ENCODE peak calls at places on chromosomes 3 and 15, in four cellular contexts. One of them, this sample, is unnamed.
A peak's percentile ranks its signal among the peaks of the same experiment; 100 is the strongest.

GRCh38 chr3:12363397-12364195 is 74.7 kb downstream of the PPARG start:
- DNase-seq in GM10248: no peak
- DNase-seq in astrocyte of the cerebellum: peak; percentile 82
- DNase-seq in MM.1S: no peak
- DNase-seq in this sample: no peak

GRCh38 chr15:38398134-38398533 is 55.8 kb upstream of the FAM98B start:
- DNase-seq in GM10248: no peak
- DNase-seq in astrocyte of the cerebellum: peak; percentile 99
- DNase-seq in MM.1S: no peak
- DNase-seq in this sample: peak; percentile 89

GRCh38 chr3:188369526-188369925 is 215.6 kb downstream of the LPP start:
- DNase-seq in GM10248: no peak
- DNase-seq in astrocyte of the cerebellum: no peak
- DNase-seq in MM.1S: no peak
- DNase-seq in this sample: no peak

GRCh38 chr3:99777708-99778107 is 40.0 kb upstream of the CMSS1 start:
- DNase-seq in GM10248: no peak
- DNase-seq in astrocyte of the cerebellum: no peak
- DNase-seq in MM.1S: no peak
- DNase-seq in this sample: no peak

GRCh38 chr15:44729394-44729913 is 6.9 kb upstream of the TRIM69 start:
- DNase-seq in GM10248: no peak
- DNase-seq in astrocyte of the cerebellum: no peak
- DNase-seq in MM.1S: peak; percentile 53
- DNase-seq in this sample: no peak

GRCh38 chr15:68537097-68537496 is 41.7 kb upstream of the CORO2B start:
- DNase-seq in GM10248: no peak
- DNase-seq in astrocyte of the cerebellum: no peak
- DNase-seq in MM.1S: no peak
- DNase-seq in this sample: no peak

GRCh38 chr3:126342991-126343661 is 14.1 kb downstream of the KLF15 start:
- DNase-seq in GM10248: no peak
- DNase-seq in astrocyte of the cerebellum: no peak
- DNase-seq in MM.1S: no peak
- DNase-seq in this sample: no peak

GRCh38 chr3:19149388-19149787 is 1.1 kb downstream of the KCNH8 start:
- DNase-seq in GM10248: peak; percentile 12
- DNase-seq in astrocyte of the cerebellum: peak; percentile 49
- DNase-seq in MM.1S: peak; percentile 60
- DNase-seq in this sample: no peak

GRCh38 chr3:52521881-52522650 is 11.6 kb downstream of the NT5DC2 start:
- DNase-seq in GM10248: no peak
- DNase-seq in astrocyte of the cerebellum: no peak
- DNase-seq in MM.1S: no peak
- DNase-seq in this sample: no peak

GRCh38 chr3:76028816-76029215 is 243.5 kb upstream of the ZNF717 start:
- DNase-seq in GM10248: no peak
- DNase-seq in astrocyte of the cerebellum: peak; percentile 38
- DNase-seq in MM.1S: no peak
- DNase-seq in this sample: no peak

GRCh38 chr3:25725810-25726209 is 57.4 kb downstream of the NGLY1 start:
- DNase-seq in GM10248: no peak
- DNase-seq in astrocyte of the cerebellum: no peak
- DNase-seq in MM.1S: no peak
- DNase-seq in this sample: no peak

GRCh38 chr3:187677604-187678003 is 7.4 kb upstream of the SST start:
- DNase-seq in GM10248: no peak
- DNase-seq in astrocyte of the cerebellum: no peak
- DNase-seq in MM.1S: no peak
- DNase-seq in this sample: no peak

GRCh38 chr3:149783576-149783975 is 8.8 kb downstream of the ANKUB1 start:
- DNase-seq in GM10248: no peak
- DNase-seq in astrocyte of the cerebellum: peak; percentile 81
- DNase-seq in MM.1S: no peak
- DNase-seq in this sample: peak; percentile 24

GRCh38 chr3:107367353-107367752 is 9.9 kb upstream of the CCDC54 start:
- DNase-seq in GM10248: no peak
- DNase-seq in astrocyte of the cerebellum: peak; percentile 57
- DNase-seq in MM.1S: no peak
- DNase-seq in this sample: peak; percentile 27

GRCh38 chr3:125212096-125212508 is 446 bp downstream of the SLC12A8 start:
- DNase-seq in GM10248: no peak
- DNase-seq in astrocyte of the cerebellum: no peak
- DNase-seq in MM.1S: no peak
- DNase-seq in this sample: no peak

GRCh38 chr3:52221563-52222318 is 3.7 kb downstream of the TLR9 start:
- DNase-seq in GM10248: no peak
- DNase-seq in astrocyte of the cerebellum: no peak
- DNase-seq in MM.1S: no peak
- DNase-seq in this sample: no peak

GRCh38 chr3:159762238-159762637 is 226.4 kb upstream of the IL12A start:
- DNase-seq in GM10248: no peak
- DNase-seq in astrocyte of the cerebellum: no peak
- DNase-seq in MM.1S: no peak
- DNase-seq in this sample: peak; percentile 20

GRCh38 chr15:46251873-46252272 is 617.0 kb downstream of the SQOR start:
- DNase-seq in GM10248: no peak
- DNase-seq in astrocyte of the cerebellum: no peak
- DNase-seq in MM.1S: no peak
- DNase-seq in this sample: no peak

GRCh38 chr15:58457466-58457965 is 25.7 kb downstream of the LIPC start:
- DNase-seq in GM10248: peak; percentile 65
- DNase-seq in astrocyte of the cerebellum: no peak
- DNase-seq in MM.1S: no peak
- DNase-seq in this sample: peak; percentile 62

GRCh38 chr15:70056091-70056680 is 41.5 kb downstream of the TLE3 start:
- DNase-seq in GM10248: no peak
- DNase-seq in astrocyte of the cerebellum: no peak
- DNase-seq in MM.1S: no peak
- DNase-seq in this sample: no peak

DNA sequence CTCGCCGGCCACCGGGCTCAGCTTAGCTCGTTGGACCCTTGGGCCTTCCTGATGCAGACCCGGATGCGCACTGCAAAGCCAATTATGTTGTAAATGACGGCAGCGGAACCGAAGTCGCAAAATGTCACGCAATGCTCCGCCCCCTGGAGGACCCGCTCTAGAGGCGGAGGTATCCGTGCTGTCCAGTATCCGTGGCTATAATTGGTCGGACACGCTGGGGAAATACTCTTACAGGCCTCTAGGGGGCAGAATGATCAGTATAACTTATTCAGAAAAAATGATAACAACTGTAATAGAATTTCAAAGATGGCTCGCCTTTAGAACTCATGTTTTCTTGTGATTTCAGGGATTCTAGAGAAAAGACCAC is at the start of gene PRR23B:
- DNase-seq in GM10248: no peak
- DNase-seq in astrocyte of the cerebellum: no peak
- DNase-seq in MM.1S: no peak
- DNase-seq in this sample: no peak
- TF ChIP-seq CTCF in GM10248: no peak
- TF ChIP-seq CTCF in astrocyte of the cerebellum: no peak
- TF ChIP-seq CTCF in MM.1S: peak; percentile 15
- TF ChIP-seq CTCF in this sample: peak; percentile 15

GRCh38 chr3:56858331-56858730 is 56.6 kb upstream of the ARHGEF3 start:
- DNase-seq in GM10248: no peak
- DNase-seq in astrocyte of the cerebellum: no peak
- DNase-seq in MM.1S: no peak
- DNase-seq in this sample: no peak
- TF ChIP-seq CTCF in GM10248: no peak
- TF ChIP-seq CTCF in astrocyte of the cerebellum: no peak
- TF ChIP-seq CTCF in MM.1S: no peak
- TF ChIP-seq CTCF in this sample: no peak

DNA sequence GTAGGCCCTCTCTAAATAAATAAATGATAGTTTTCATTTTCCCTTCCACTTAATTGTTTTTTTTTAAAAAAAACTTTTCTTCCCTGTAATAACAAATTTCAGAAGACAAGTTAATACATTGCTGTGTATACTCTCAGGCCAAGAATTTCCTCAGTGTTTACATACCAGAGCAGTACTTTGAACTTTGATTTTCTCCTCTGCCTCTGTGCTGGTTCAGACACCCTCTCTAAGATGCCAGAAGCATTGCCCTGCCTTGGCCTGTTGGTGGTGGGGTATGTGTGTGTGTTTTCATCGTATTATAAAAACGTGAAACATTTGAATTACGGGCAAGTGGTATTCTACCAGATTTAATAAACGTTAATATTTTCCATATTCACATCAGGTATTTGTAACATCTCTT is 70.1 kb downstream of the SMAD3 start:
- DNase-seq in GM10248: no peak
- DNase-seq in astrocyte of the cerebellum: no peak
- DNase-seq in MM.1S: no peak
- DNase-seq in this sample: no peak
- TF ChIP-seq CTCF in GM10248: no peak
- TF ChIP-seq CTCF in astrocyte of the cerebellum: peak; percentile 22
- TF ChIP-seq CTCF in MM.1S: no peak
- TF ChIP-seq CTCF in this sample: no peak

GRCh38 chr3:194961555-194961954 is 275.9 kb downstream of the FAM43A start:
- DNase-seq in GM10248: no peak
- DNase-seq in astrocyte of the cerebellum: no peak
- DNase-seq in MM.1S: no peak
- DNase-seq in this sample: no peak

GRCh38 chr3:194960446-194961032 is 274.9 kb downstream of the FAM43A start:
- DNase-seq in GM10248: no peak
- DNase-seq in astrocyte of the cerebellum: no peak
- DNase-seq in MM.1S: no peak
- DNase-seq in this sample: no peak

GRCh38 chr3:194967126-194968117 is 281.7 kb downstream of the FAM43A start:
- DNase-seq in GM10248: no peak
- DNase-seq in astrocyte of the cerebellum: no peak
- DNase-seq in MM.1S: no peak
- DNase-seq in this sample: no peak

GRCh38 chr3:194961149-194961548 is 275.5 kb downstream of the FAM43A start:
- DNase-seq in GM10248: no peak
- DNase-seq in astrocyte of the cerebellum: no peak
- DNase-seq in MM.1S: no peak
- DNase-seq in this sample: no peak

DNA sequence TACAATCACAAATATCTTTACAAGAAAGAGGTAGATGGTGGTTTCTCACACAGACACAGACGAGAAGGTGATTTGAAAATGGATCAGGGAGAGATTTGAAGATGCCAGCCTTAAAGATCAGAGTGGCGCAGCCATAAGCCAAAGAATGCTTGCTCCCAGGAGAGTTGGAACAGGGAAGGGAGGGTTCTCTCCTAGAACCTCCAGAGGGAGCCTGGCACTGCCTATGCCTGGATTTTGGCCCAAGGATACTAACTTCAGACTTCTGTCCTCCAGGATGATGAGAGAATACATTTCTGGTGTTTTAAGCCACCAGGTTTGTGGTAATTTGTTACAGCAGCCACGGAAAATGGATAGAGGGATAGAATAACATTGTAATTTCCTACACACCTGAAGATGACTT is 279.1 kb downstream of the FAM43A start:
- DNase-seq in GM10248: no peak
- DNase-seq in astrocyte of the cerebellum: no peak
- DNase-seq in MM.1S: no peak
- DNase-seq in this sample: no peak
- TF ChIP-seq CTCF in GM10248: no peak
- TF ChIP-seq CTCF in astrocyte of the cerebellum: peak; percentile 8
- TF ChIP-seq CTCF in MM.1S: no peak
- TF ChIP-seq CTCF in this sample: no peak

GRCh38 chr15:82959423-82959822 is 6.9 kb upstream of the HOMER2 start:
- DNase-seq in GM10248: no peak
- DNase-seq in astrocyte of the cerebellum: no peak
- DNase-seq in MM.1S: no peak
- DNase-seq in this sample: no peak
- TF ChIP-seq CTCF in GM10248: no peak
- TF ChIP-seq CTCF in astrocyte of the cerebellum: no peak
- TF ChIP-seq CTCF in MM.1S: no peak
- TF ChIP-seq CTCF in this sample: no peak

DNA sequence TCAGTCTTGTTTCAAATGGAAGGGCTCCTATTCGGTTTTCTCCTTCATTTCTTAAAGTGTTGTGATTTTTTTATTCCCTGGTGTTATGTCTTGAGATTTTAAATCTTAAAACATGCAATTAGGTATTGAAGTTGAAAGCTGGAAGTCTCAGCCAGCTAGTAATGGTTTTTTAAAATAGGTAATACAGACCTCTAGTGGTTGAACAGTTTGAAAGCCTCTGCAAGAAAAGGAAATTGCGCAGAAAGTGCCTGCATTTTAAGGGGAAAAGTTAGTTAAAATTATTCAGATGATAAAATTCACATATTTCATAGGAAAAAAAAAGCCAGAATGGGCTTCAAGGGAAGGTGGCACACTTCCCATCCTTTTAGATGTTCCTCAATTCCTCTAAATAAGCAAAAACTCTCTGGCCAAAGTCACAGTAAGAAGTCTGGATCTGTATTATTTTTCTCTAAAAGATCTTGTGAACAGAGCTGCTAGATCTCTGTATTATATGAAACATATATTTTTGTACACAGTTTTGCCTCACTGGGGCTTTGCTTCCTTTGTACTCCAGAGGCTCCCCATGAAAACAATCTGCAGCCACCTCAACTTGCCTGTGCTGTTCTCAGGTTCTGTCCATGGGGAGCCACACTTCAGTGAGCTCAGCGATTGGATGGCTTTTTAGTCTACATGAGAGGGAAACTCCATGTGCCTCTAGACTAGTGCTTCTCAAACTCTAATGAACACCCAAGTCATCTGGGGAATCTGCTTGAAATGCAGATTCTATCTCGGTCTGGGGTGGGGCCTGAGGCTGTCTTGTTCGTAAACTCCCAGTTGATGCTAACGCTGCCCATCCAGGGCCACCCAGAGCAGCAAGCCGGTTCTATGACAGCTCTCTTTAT is 21.5 kb downstream of the AGTR1 start:
- DNase-seq in GM10248: no peak
- DNase-seq in astrocyte of the cerebellum: peak; percentile 13
- DNase-seq in MM.1S: no peak
- DNase-seq in this sample: no peak
- TF ChIP-seq CTCF in GM10248: no peak
- TF ChIP-seq CTCF in astrocyte of the cerebellum: peak; percentile 53
- TF ChIP-seq CTCF in MM.1S: peak; percentile 21
- TF ChIP-seq CTCF in this sample: peak; percentile 48

DNA sequence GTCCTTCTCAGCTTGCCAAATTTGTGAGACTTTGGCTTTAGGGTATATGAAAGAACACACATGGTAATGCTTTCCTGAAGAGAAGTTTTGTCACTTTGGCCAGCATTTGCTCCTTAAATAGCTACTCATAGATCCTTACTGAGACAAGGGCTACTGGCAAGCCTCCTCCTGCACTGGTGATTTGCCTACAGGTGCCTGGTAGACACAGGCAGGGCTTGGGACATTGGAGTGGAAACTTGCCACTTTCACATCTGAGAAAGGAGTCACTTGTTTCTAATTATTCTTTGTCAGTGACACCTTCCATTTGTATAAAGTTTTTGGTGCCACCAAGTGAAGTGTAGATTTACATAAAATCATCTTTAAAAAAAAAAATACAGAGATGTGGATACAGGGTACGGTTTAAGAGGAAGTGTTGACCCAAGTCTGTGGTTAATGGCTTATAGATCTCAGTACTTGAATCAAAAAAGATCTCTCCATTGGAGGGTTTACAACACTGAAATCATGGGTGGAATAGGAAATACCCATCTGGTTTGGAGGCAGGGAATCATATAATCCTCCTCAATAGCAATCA is 132.8 kb upstream of the GADL1 start:
- DNase-seq in GM10248: no peak
- DNase-seq in astrocyte of the cerebellum: no peak
- DNase-seq in MM.1S: no peak
- DNase-seq in this sample: no peak
- TF ChIP-seq CTCF in GM10248: no peak
- TF ChIP-seq CTCF in astrocyte of the cerebellum: no peak
- TF ChIP-seq CTCF in MM.1S: no peak
- TF ChIP-seq CTCF in this sample: no peak